ENCODE peak calls at places on chromosomes 12 and 14, in nine cellular contexts. L, Q, I, V, S, R, G, P and J are unnamed samples.

GRCh38 chr14:100592972-100593371 is 5.8 kb upstream of the BEGAIN start:
- DNase-seq in Q (no peak), P (no peak), S (no peak), V (no peak), R (no peak), G (no peak), L (no peak), I (no peak), J (no peak)

GRCh38 chr14:92951912-92952471 is 29.0 kb downstream of the CHGA start:
- DNase-seq in G (peak), R (no peak), I (peak), L (peak), Q (peak), V (peak), P (peak), S (peak), J (peak)

GRCh38 chr12:93369505-93369904 is 8.2 kb upstream of the NUDT4 start:
- DNase-seq in I (no peak), Q (no peak), G (no peak), L (no peak), R (no peak), V (no peak), S (no peak), P (no peak), J (no peak)

GRCh38 chr12:107411792-107412535 is 273.6 kb upstream of the PWP1 start:
- DNase-seq in P (no peak), L (no peak), G (peak), V (peak), I (no peak), S (no peak), R (no peak), Q (peak), J (no peak)

GRCh38 chr14:64764641-64765520 is 60.7 kb downstream of the PLEKHG3 start:
- DNase-seq in G (peak), L (peak), V (peak), R (peak), S (peak), P (peak), Q (peak), I (peak), J (peak)

GRCh38 chr14:85601246-85601645 is 71.3 kb downstream of the FLRT2 start:
- DNase-seq in G (no peak), R (no peak), P (no peak), L (no peak), Q (peak), V (no peak), S (no peak), I (no peak), J (no peak)

GRCh38 chr12:116104167-116104750 is 173.2 kb downstream of the MED13L start:
- DNase-seq in P (no peak), I (no peak), S (no peak), L (no peak), V (no peak), Q (peak), R (no peak), G (no peak), J (no peak)

GRCh38 chr14:45140661-45141187 is 5.0 kb downstream of the FANCM start:
- DNase-seq in P (no peak), R (no peak), V (no peak), S (no peak), L (no peak), I (no peak), G (no peak), Q (no peak), J (no peak)

GRCh38 chr14:60348211-60348610 is 99.2 kb downstream of the PPM1A start:
- DNase-seq in R (no peak), S (no peak), P (no peak), L (no peak), I (no peak), Q (no peak), G (no peak), V (no peak), J (no peak)

GRCh38 chr12:62722971-62723680 is 211.8 kb downstream of the PPM1H start:
- DNase-seq in V (no peak), R (no peak), G (no peak), Q (peak), L (no peak), I (no peak), P (no peak), S (no peak), J (no peak)

GRCh38 chr12:24839268-24839791 is 109.6 kb downstream of the BCAT1 start:
- DNase-seq in V (no peak), G (no peak), P (peak), R (no peak), L (no peak), Q (peak), I (no peak), S (no peak), J (no peak)

GRCh38 chr12:108090107-108090899 is 38.8 kb upstream of the WSCD2 start:
- DNase-seq in G (no peak), I (no peak), L (no peak), P (no peak), Q (no peak), S (peak), V (no peak), R (no peak), J (no peak)

GRCh38 chr12:80936353-80936641 is 1.4 kb downstream of the LIN7A start:
- DNase-seq in G (peak), P (no peak), S (no peak), Q (peak), R (no peak), V (peak), L (no peak), I (peak), J (no peak)

GRCh38 chr14:102394717-102395378 is 32.1 kb downstream of the TECPR2 start:
- DNase-seq in S (no peak), I (no peak), P (no peak), G (no peak), V (peak), Q (no peak), L (no peak), R (no peak), J (no peak)

GRCh38 chr14:103870891-103871595 is 23.7 kb upstream of the PPP1R13B start:
- DNase-seq in P (no peak), Q (no peak), G (no peak), R (no peak), I (no peak), V (no peak), S (no peak), L (no peak), J (no peak)

GRCh38 chr12:120468271-120468845 is 1.2 kb downstream of the SRSF9 start:
- DNase-seq in G (peak), R (peak), P (peak), V (peak), S (peak), I (no peak), L (no peak), Q (peak), J (no peak)